ENCODE peak calls at places on chromosomes 3 and 15, in four cellular contexts. E, W, B and D are unnamed samples.

GRCh38 chr3:65202395-65202794 is 514.6 kb upstream of the ADAMTS9 start:
- DNase-seq in E (no peak), W (no peak), B (no peak), D (no peak)

GRCh38 chr3:172716476-172716875 is 5.6 kb upstream of the NCEH1 start:
- DNase-seq in E (no peak), W (no peak), B (no peak), D (no peak)

GRCh38 chr3:197516517-197516889 is 39.3 kb downstream of the BDH1 start:
- DNase-seq in E (no peak), W (peak), B (no peak), D (peak)

GRCh38 chr15:70584838-70585706 is 178.3 kb downstream of the UACA start:
- DNase-seq in E (no peak), W (peak), B (peak), D (peak)

GRCh38 chr3:114417265-114417664 is 123.4 kb downstream of the TIGIT start:
- DNase-seq in E (no peak), W (no peak), B (no peak), D (no peak)

GRCh38 chr3:152930516-152930915 is 95.6 kb downstream of the P2RY1 start:
- DNase-seq in E (no peak), W (no peak), B (no peak), D (no peak)

GRCh38 chr3:12750658-12751071 is 8.4 kb downstream of the TMEM40 start:
- DNase-seq in E (no peak), W (no peak), B (no peak), D (no peak)

GRCh38 chr3:125261031-125261430 is 48.5 kb upstream of the SLC12A8 start:
- DNase-seq in E (no peak), W (no peak), B (no peak), D (no peak)

GRCh38 chr3:9168230-9168629 is 81.2 kb downstream of the SRGAP3 start:
- DNase-seq in E (no peak), W (no peak), B (peak), D (no peak)

GRCh38 chr15:70242962-70243685 is 145.4 kb upstream of the TLE3 start:
- DNase-seq in E (no peak), W (no peak), B (no peak), D (no peak)

GRCh38 chr3:133125171-133125570 is 87.0 kb downstream of the TMEM108 start:
- DNase-seq in E (no peak), W (no peak), B (no peak), D (no peak)

GRCh38 chr3:39150803-39151631 is 2.4 kb downstream of the CSRNP1 start:
- DNase-seq in E (no peak), W (peak), B (no peak), D (no peak)

GRCh38 chr15:68629519-68630204 is 50.9 kb downstream of the CORO2B start:
- DNase-seq in E (no peak), W (no peak), B (no peak), D (no peak)

GRCh38 chr3:146968204-146968651 is 363.1 kb upstream of the PLSCR5 start:
- DNase-seq in E (no peak), W (no peak), B (no peak), D (no peak)

GRCh38 chr15:95832655-95833054 is 497.8 kb upstream of the NR2F2 start:
- DNase-seq in E (no peak), W (no peak), B (no peak), D (no peak)

GRCh38 chr15:39665629-39666245 is 84.9 kb downstream of the THBS1 start:
- DNase-seq in E (no peak), W (no peak), B (peak), D (no peak)

GRCh38 chr3:50885491-50885890 is 210.8 kb downstream of the DOCK3 start:
- DNase-seq in E (no peak), W (no peak), B (no peak), D (no peak)

GRCh38 chr3:117873236-117873635 is 1161.4 kb downstream of the IGSF11 start:
- DNase-seq in E (no peak), W (peak), B (no peak), D (no peak)

GRCh38 chr3:25585361-25586166 is 79.1 kb downstream of the TOP2B start:
- DNase-seq in E (no peak), W (no peak), B (no peak), D (no peak)

GRCh38 chr3:9433884-9434521 is 36.6 kb downstream of the SETD5 start:
- DNase-seq in E (no peak), W (no peak), B (no peak), D (no peak)

GRCh38 chr15:43249699-43250203 is 17.0 kb downstream of the TGM5 start:
- DNase-seq in E (no peak), W (no peak), B (no peak), D (no peak)

GRCh38 chr3:119924111-119925094 is 142.5 kb downstream of the NR1I2 start:
- DNase-seq in E (no peak), W (no peak), B (no peak), D (no peak)

GRCh38 chr3:46947981-46948791 is 28.4 kb downstream of the CCDC12 start:
- DNase-seq in E (no peak), W (peak), B (peak), D (no peak)

GRCh38 chr3:110900583-110900982 is 171.0 kb upstream of the NECTIN3 start:
- DNase-seq in E (no peak), W (no peak), B (no peak), D (no peak)

GRCh38 chr3:168336276-168336675 is 240.6 kb upstream of the GOLIM4 start:
- DNase-seq in E (no peak), W (no peak), B (no peak), D (no peak)

GRCh38 chr3:106809633-106810460 is 567.4 kb upstream of the CCDC54 start:
- DNase-seq in E (no peak), W (no peak), B (no peak), D (no peak)

GRCh38 chr3:172646439-172647015 is 64.3 kb downstream of the NCEH1 start:
- DNase-seq in E (no peak), W (peak), B (no peak), D (no peak)